ENCODE peak calls at places on chromosomes 6 and 20, in eight cellular contexts. N is fibroblast of lung, O is putamen, T is fibroblast of the conjunctiva, E is BJ, W is pancreas, L is NCI-H1092 treated with DMSO at 0.1 percent for 48 hours, S is omental fat pad. K is an unnamed sample.

GRCh38 chr6:166032366-166033171 is 135.1 kb downstream of the TBXT start:
- DNase-seq in W (peak), L (no peak), T (peak), S (no peak), O (no peak), E (peak), N (peak), K (peak)

GRCh38 chr20:45911486-45912343 is at the start of gene PLTP:
- DNase-seq in E (no peak), O (peak), W (peak), S (no peak), T (no peak), N (peak), L (no peak), K (peak)

GRCh38 chr6:165049362-165049761 is 260.0 kb downstream of the C6orf118 start:
- DNase-seq in N (peak), T (no peak), S (no peak), W (no peak), L (peak), O (no peak), E (no peak), K (peak)

GRCh38 chr6:26273673-26274595 is 91.1 kb upstream of the BTN3A2 start:
- DNase-seq in S (no peak), L (no peak), E (no peak), W (no peak), N (no peak), T (no peak), O (no peak), K (no peak)

GRCh38 chr6:166691199-166691598 is 64.1 kb upstream of the RPS6KA2 start:
- DNase-seq in E (peak), W (no peak), N (peak), O (no peak), L (no peak), T (no peak), S (no peak), K (peak)

GRCh38 chr6:87848616-87849015 is 146.6 kb upstream of the AKIRIN2 start:
- DNase-seq in E (no peak), T (no peak), W (no peak), S (no peak), O (no peak), N (no peak), L (no peak), K (no peak)

GRCh38 chr20:46353506-46354206 is 45.4 kb upstream of the CDH22 start:
- DNase-seq in E (no peak), N (no peak), S (no peak), W (no peak), T (no peak), L (no peak), O (no peak), K (no peak)

GRCh38 chr6:422423-423061 is 31.0 kb downstream of the IRF4 start:
- DNase-seq in T (peak), E (peak), L (no peak), W (peak), N (peak), S (no peak), O (no peak), K (peak)

GRCh38 chr6:23559587-23560343 is 566.2 kb upstream of the NRSN1 start:
- DNase-seq in S (no peak), L (no peak), E (no peak), W (no peak), O (no peak), N (no peak), T (no peak), K (no peak)

GRCh38 chr20:50754420-50754819 is 23.0 kb downstream of the PARD6B start:
- DNase-seq in W (no peak), O (no peak), T (no peak), N (no peak), S (no peak), L (no peak), E (no peak), K (no peak)

GRCh38 chr6:158042245-158042798 is 60.7 kb downstream of the SYNJ2 start:
- DNase-seq in W (no peak), L (no peak), S (no peak), T (no peak), N (peak), O (peak), E (no peak), K (peak)

GRCh38 chr6:119171864-119172588 is 93.6 kb upstream of the FAM184A start:
- DNase-seq in W (no peak), O (no peak), E (no peak), N (no peak), T (no peak), L (no peak), S (no peak), K (no peak)

GRCh38 chr6:13573669-13574110 is 711 bp upstream of the SIRT5 start:
- DNase-seq in W (peak), T (no peak), S (no peak), N (peak), L (no peak), E (no peak), O (peak), K (peak)

GRCh38 chr20:43744121-43744520 is 17.3 kb upstream of the GTSF1L start:
- DNase-seq in E (no peak), L (peak), W (no peak), S (no peak), T (no peak), N (peak), O (no peak), K (peak)

GRCh38 chr6:87917861-87918260 is 129.8 kb upstream of the SPACA1 start:
- DNase-seq in O (no peak), E (no peak), L (peak), W (no peak), T (no peak), S (no peak), N (no peak), K (no peak)

GRCh38 chr20:38173237-38174156 is 8.4 kb upstream of the TGM2 start:
- DNase-seq in W (no peak), L (no peak), E (peak), O (no peak), S (peak), N (peak), T (peak), K (peak)

GRCh38 chr6:146700078-146700686 is 101.4 kb downstream of the ADGB start:
- DNase-seq in N (peak), L (peak), W (peak), T (peak), O (peak), S (peak), E (peak), K (peak)

GRCh38 chr6:147201885-147202515 is 2.2 kb upstream of the STXBP5 start:
- DNase-seq in O (no peak), L (peak), S (no peak), N (peak), T (peak), W (peak), E (no peak), K (peak)

K was measured in kidney tubule cell.